ENCODE peak calls at places on chromosomes 16 and 17, in seven cellular contexts. One of them, this sample, is unnamed.

GRCh38 chr17:8991514-8992285 is 26.2 kb upstream of the PIK3R5 start:
- DNase-seq in Caco-2: peak
- DNase-seq in H9: peak
- DNase-seq in heart left ventricle: peak
- DNase-seq in HepG2: peak
- DNase-seq in hepatocyte: peak
- DNase-seq in colonic mucosa: peak
- DNase-seq in this sample: no peak

GRCh38 chr17:2683912-2684311 is 27.7 kb downstream of the CLUH start:
- DNase-seq in Caco-2: no peak
- DNase-seq in heart left ventricle: no peak
- DNase-seq in HepG2: no peak
- DNase-seq in hepatocyte: peak
- DNase-seq in colonic mucosa: peak
- DNase-seq in H9: no peak
- DNase-seq in this sample: no peak

GRCh38 chr16:340370-341091 is 12.0 kb downstream of the AXIN1 start:
- DNase-seq in H9: no peak
- DNase-seq in Caco-2: no peak
- DNase-seq in hepatocyte: no peak
- DNase-seq in heart left ventricle: no peak
- DNase-seq in HepG2: peak
- DNase-seq in colonic mucosa: no peak
- DNase-seq in this sample: no peak

GRCh38 chr16:48511716-48512115 is 98.3 kb downstream of the N4BP1 start:
- DNase-seq in H9: no peak
- DNase-seq in Caco-2: no peak
- DNase-seq in heart left ventricle: no peak
- DNase-seq in HepG2: no peak
- DNase-seq in colonic mucosa: no peak
- DNase-seq in hepatocyte: no peak
- DNase-seq in this sample: peak

GRCh38 chr17:40348562-40349476 is 15.7 kb downstream of the GJD3 start:
- DNase-seq in colonic mucosa: peak
- DNase-seq in H9: no peak
- DNase-seq in hepatocyte: no peak
- DNase-seq in heart left ventricle: peak
- DNase-seq in Caco-2: no peak
- DNase-seq in HepG2: no peak
- DNase-seq in this sample: no peak

GRCh38 chr17:82520041-82520910 is 744 bp downstream of the FOXK2 start:
- DNase-seq in hepatocyte: peak
- DNase-seq in heart left ventricle: peak
- DNase-seq in H9: no peak
- DNase-seq in Caco-2: peak
- DNase-seq in HepG2: no peak
- DNase-seq in colonic mucosa: peak
- DNase-seq in this sample: no peak

GRCh38 chr16:87628940-87629339 is 26.6 kb downstream of the JPH3 start:
- DNase-seq in H9: no peak
- DNase-seq in heart left ventricle: no peak
- DNase-seq in Caco-2: no peak
- DNase-seq in colonic mucosa: no peak
- DNase-seq in HepG2: no peak
- DNase-seq in hepatocyte: no peak
- DNase-seq in this sample: no peak

GRCh38 chr16:83929811-83930555 is 23.1 kb upstream of the OSGIN1 start:
- DNase-seq in heart left ventricle: no peak
- DNase-seq in H9: no peak
- DNase-seq in Caco-2: no peak
- DNase-seq in HepG2: no peak
- DNase-seq in colonic mucosa: no peak
- DNase-seq in hepatocyte: no peak
- DNase-seq in this sample: no peak

GRCh38 chr17:61488878-61489718 is 36.9 kb downstream of the TBX4 start:
- DNase-seq in hepatocyte: peak
- DNase-seq in heart left ventricle: no peak
- DNase-seq in H9: no peak
- DNase-seq in HepG2: peak
- DNase-seq in colonic mucosa: peak
- DNase-seq in Caco-2: peak
- DNase-seq in this sample: no peak

GRCh38 chr16:28935924-28936783 is 4.4 kb downstream of the CD19 start:
- DNase-seq in heart left ventricle: peak
- DNase-seq in colonic mucosa: peak
- DNase-seq in HepG2: peak
- DNase-seq in Caco-2: peak
- DNase-seq in H9: peak
- DNase-seq in hepatocyte: peak
- DNase-seq in this sample: no peak

GRCh38 chr17:50462446-50462845 is 6.2 kb downstream of the CHAD start:
- DNase-seq in colonic mucosa: no peak
- DNase-seq in H9: no peak
- DNase-seq in hepatocyte: no peak
- DNase-seq in HepG2: no peak
- DNase-seq in heart left ventricle: no peak
- DNase-seq in Caco-2: no peak
- DNase-seq in this sample: no peak

GRCh38 chr16:65336169-65336568 is 214.3 kb upstream of the CDH11 start:
- DNase-seq in heart left ventricle: no peak
- DNase-seq in H9: no peak
- DNase-seq in colonic mucosa: no peak
- DNase-seq in HepG2: no peak
- DNase-seq in Caco-2: no peak
- DNase-seq in hepatocyte: no peak
- DNase-seq in this sample: no peak

GRCh38 chr17:5809580-5810188 is 225.4 kb upstream of the NLRP1 start:
- DNase-seq in hepatocyte: no peak
- DNase-seq in H9: peak
- DNase-seq in Caco-2: no peak
- DNase-seq in heart left ventricle: no peak
- DNase-seq in colonic mucosa: no peak
- DNase-seq in HepG2: no peak
- DNase-seq in this sample: no peak

GRCh38 chr16:30567991-30568638 is 3.4 kb downstream of the ZNF688 start:
- DNase-seq in heart left ventricle: no peak
- DNase-seq in HepG2: peak
- DNase-seq in colonic mucosa: no peak
- DNase-seq in H9: no peak
- DNase-seq in Caco-2: peak
- DNase-seq in hepatocyte: peak
- DNase-seq in this sample: no peak

GRCh38 chr17:18157354-18157985 is 26.2 kb upstream of the ALKBH5 start:
- DNase-seq in Caco-2: no peak
- DNase-seq in colonic mucosa: no peak
- DNase-seq in heart left ventricle: no peak
- DNase-seq in H9: no peak
- DNase-seq in HepG2: no peak
- DNase-seq in hepatocyte: no peak
- DNase-seq in this sample: no peak

GRCh38 chr16:14315683-14316320 is 244.7 kb downstream of the MRTFB start:
- DNase-seq in Caco-2: no peak
- DNase-seq in colonic mucosa: no peak
- DNase-seq in hepatocyte: no peak
- DNase-seq in heart left ventricle: no peak
- DNase-seq in HepG2: peak
- DNase-seq in H9: no peak
- DNase-seq in this sample: no peak

GRCh38 chr16:84327926-84328505 is 33.3 kb downstream of the WFDC1 start:
- DNase-seq in Caco-2: no peak
- DNase-seq in hepatocyte: no peak
- DNase-seq in heart left ventricle: no peak
- DNase-seq in H9: no peak
- DNase-seq in colonic mucosa: no peak
- DNase-seq in HepG2: no peak
- DNase-seq in this sample: peak

GRCh38 chr16:85321856-85322271 is 209.6 kb upstream of the CIBAR2 start:
- DNase-seq in HepG2: no peak
- DNase-seq in colonic mucosa: peak
- DNase-seq in H9: no peak
- DNase-seq in Caco-2: no peak
- DNase-seq in heart left ventricle: peak
- DNase-seq in hepatocyte: no peak
- DNase-seq in this sample: no peak

GRCh38 chr16:57262841-57263584 is 18.0 kb downstream of the ARL2BP start:
- DNase-seq in Caco-2: no peak
- DNase-seq in hepatocyte: no peak
- DNase-seq in H9: no peak
- DNase-seq in colonic mucosa: no peak
- DNase-seq in heart left ventricle: peak
- DNase-seq in HepG2: no peak
- DNase-seq in this sample: peak

GRCh38 chr16:4021070-4021779 is 95.0 kb downstream of the ADCY9 start:
- DNase-seq in hepatocyte: peak
- DNase-seq in heart left ventricle: no peak
- DNase-seq in H9: no peak
- DNase-seq in HepG2: peak
- DNase-seq in colonic mucosa: peak
- DNase-seq in Caco-2: peak
- DNase-seq in this sample: no peak

GRCh38 chr16:87431926-87432325 is 39.8 kb downstream of the MAP1LC3B start:
- DNase-seq in heart left ventricle: no peak
- DNase-seq in colonic mucosa: no peak
- DNase-seq in H9: no peak
- DNase-seq in Caco-2: no peak
- DNase-seq in HepG2: no peak
- DNase-seq in hepatocyte: peak
- DNase-seq in this sample: no peak

GRCh38 chr17:66285149-66285548 is 17.3 kb upstream of the PRKCA start:
- DNase-seq in Caco-2: no peak
- DNase-seq in heart left ventricle: no peak
- DNase-seq in colonic mucosa: no peak
- DNase-seq in hepatocyte: no peak
- DNase-seq in H9: no peak
- DNase-seq in HepG2: no peak
- DNase-seq in this sample: no peak

DNA sequence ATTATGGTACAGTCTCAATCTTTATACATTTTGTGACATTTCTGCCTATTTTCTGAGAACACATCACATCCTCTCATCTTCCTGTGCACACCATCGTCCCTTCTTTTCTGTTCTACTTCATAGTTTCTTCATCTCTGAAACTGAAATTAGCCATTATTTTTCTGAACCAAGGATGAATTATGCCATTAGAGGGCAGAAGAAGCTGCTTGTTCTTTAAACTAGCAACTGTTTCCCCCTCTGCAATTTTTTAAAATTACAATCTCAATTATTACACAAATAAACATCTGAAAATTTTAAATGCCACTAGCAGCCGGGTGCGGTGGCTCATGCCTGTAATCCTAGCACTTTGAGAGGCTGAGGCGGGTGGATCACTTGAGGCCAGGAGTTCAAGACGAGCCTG is 41.3 kb downstream of the RBBP6 start:
- DNase-seq in colonic mucosa: no peak
- DNase-seq in H9: no peak
- DNase-seq in Caco-2: no peak
- DNase-seq in HepG2: no peak
- DNase-seq in hepatocyte: peak
- DNase-seq in heart left ventricle: no peak
- DNase-seq in this sample: no peak
- TF ChIP-seq CTCF in colonic mucosa: no peak
- TF ChIP-seq CTCF in H9: peak
- TF ChIP-seq CTCF in Caco-2: no peak
- TF ChIP-seq CTCF in HepG2: peak
- TF ChIP-seq CTCF in hepatocyte: peak
- TF ChIP-seq CTCF in heart left ventricle: peak
- TF ChIP-seq CTCF in this sample: peak

GRCh38 chr17:14310101-14310500 is 9.2 kb downstream of the HS3ST3B1 start:
- DNase-seq in HepG2: no peak
- DNase-seq in H9: peak
- DNase-seq in Caco-2: no peak
- DNase-seq in hepatocyte: no peak
- DNase-seq in heart left ventricle: no peak
- DNase-seq in colonic mucosa: no peak
- DNase-seq in this sample: no peak

GRCh38 chr17:14308636-14308964 is 7.7 kb downstream of the HS3ST3B1 start:
- DNase-seq in heart left ventricle: no peak
- DNase-seq in Caco-2: no peak
- DNase-seq in colonic mucosa: no peak
- DNase-seq in HepG2: no peak
- DNase-seq in H9: no peak
- DNase-seq in hepatocyte: no peak
- DNase-seq in this sample: no peak

GRCh38 chr17:14310584-14310983 is 9.7 kb downstream of the HS3ST3B1 start:
- DNase-seq in heart left ventricle: peak
- DNase-seq in HepG2: no peak
- DNase-seq in H9: peak
- DNase-seq in Caco-2: no peak
- DNase-seq in hepatocyte: no peak
- DNase-seq in colonic mucosa: no peak
- DNase-seq in this sample: no peak

GRCh38 chr17:14307560-14308024 is 6.7 kb downstream of the HS3ST3B1 start:
- DNase-seq in HepG2: peak
- DNase-seq in H9: peak
- DNase-seq in colonic mucosa: no peak
- DNase-seq in hepatocyte: no peak
- DNase-seq in heart left ventricle: no peak
- DNase-seq in Caco-2: no peak
- DNase-seq in this sample: no peak

GRCh38 chr17:14308965-14309879 is 8.3 kb downstream of the HS3ST3B1 start:
- DNase-seq in colonic mucosa: peak
- DNase-seq in hepatocyte: peak
- DNase-seq in Caco-2: no peak
- DNase-seq in HepG2: peak
- DNase-seq in H9: peak
- DNase-seq in heart left ventricle: peak
- DNase-seq in this sample: peak
- TF ChIP-seq CTCF in colonic mucosa: no peak
- TF ChIP-seq CTCF in hepatocyte: no peak
- TF ChIP-seq CTCF in Caco-2: no peak
- TF ChIP-seq CTCF in HepG2: no peak
- TF ChIP-seq CTCF in H9: no peak
- TF ChIP-seq CTCF in heart left ventricle: no peak
- TF ChIP-seq CTCF in this sample: peak

GRCh38 chr17:70901870-70902269 is 732.5 kb downstream of the KCNJ2 start:
- DNase-seq in hepatocyte: no peak
- DNase-seq in Caco-2: no peak
- DNase-seq in heart left ventricle: no peak
- DNase-seq in H9: no peak
- DNase-seq in HepG2: no peak
- DNase-seq in colonic mucosa: no peak
- DNase-seq in this sample: no peak
- TF ChIP-seq CTCF in hepatocyte: no peak
- TF ChIP-seq CTCF in Caco-2: no peak
- TF ChIP-seq CTCF in heart left ventricle: no peak
- TF ChIP-seq CTCF in H9: no peak
- TF ChIP-seq CTCF in HepG2: no peak
- TF ChIP-seq CTCF in colonic mucosa: no peak
- TF ChIP-seq CTCF in this sample: no peak

DNA sequence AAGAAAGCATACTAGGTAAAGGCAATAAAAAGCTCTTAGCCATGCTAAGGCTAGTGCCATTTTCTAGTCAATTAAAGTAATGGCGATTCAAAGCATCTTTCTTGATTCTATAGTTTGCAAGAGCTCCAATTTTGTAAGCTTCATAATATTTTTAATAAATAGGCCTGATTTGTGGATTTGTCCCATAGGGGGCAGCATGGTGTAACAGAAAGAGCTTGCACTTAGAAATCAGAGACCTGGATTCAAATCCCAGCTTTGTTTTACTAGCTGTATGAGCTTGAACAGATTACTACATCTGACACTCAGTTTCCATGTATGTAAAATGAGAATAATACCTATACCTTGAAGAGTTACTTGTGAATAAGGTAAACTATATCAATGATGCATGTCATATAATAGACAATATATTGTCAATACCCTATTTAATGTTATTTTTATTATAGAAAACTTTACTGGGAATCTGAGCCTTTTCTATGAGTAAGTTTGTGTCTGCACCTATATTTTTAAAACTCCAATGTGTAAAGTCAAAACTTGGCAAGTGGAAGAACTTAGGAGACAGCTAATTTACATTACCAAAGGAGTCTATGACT is 93.6 kb upstream of the NOG start:
- DNase-seq in heart left ventricle: no peak
- DNase-seq in colonic mucosa: no peak
- DNase-seq in hepatocyte: peak
- DNase-seq in HepG2: peak
- DNase-seq in Caco-2: peak
- DNase-seq in H9: no peak
- DNase-seq in this sample: no peak
- TF ChIP-seq CTCF in heart left ventricle: peak
- TF ChIP-seq CTCF in colonic mucosa: peak
- TF ChIP-seq CTCF in hepatocyte: peak
- TF ChIP-seq CTCF in HepG2: peak
- TF ChIP-seq CTCF in Caco-2: peak
- TF ChIP-seq CTCF in H9: peak
- TF ChIP-seq CTCF in this sample: peak